ENCODE peak calls at places on chromosomes 11 and 22, in six cellular contexts. B, C, R, N, Z and P are unnamed samples.
A peak's percentile ranks its signal among the peaks of the same experiment; 100 is the strongest.

GRCh38 chr22:29914991-29915390 is 32.0 kb downstream of the MTMR3 start:
- DNase-seq in N (no peak), C (no peak), R (no peak), Z (no peak), B (no peak), P (no peak)

GRCh38 chr22:42881298-42881697 is 24.2 kb upstream of the ARFGAP3 start:
- DNase-seq in Z (no peak), B (no peak), C (no peak), N (no peak), R (no peak), P (no peak)

GRCh38 chr11:122703541-122704272 is 48.2 kb downstream of the UBASH3B start:
- DNase-seq in C (no peak), Z (no peak), R (no peak), B (no peak), N (no peak), P (no peak)

GRCh38 chr11:2912498-2912897 is 16.7 kb downstream of the PHLDA2 start:
- DNase-seq in R (no peak), Z (peak; percentile 75), B (no peak), N (peak; percentile 91), C (no peak), P (peak; percentile 53)

GRCh38 chr11:117532568-117532967 is 204.9 kb downstream of the CEP164 start:
- DNase-seq in R (no peak), B (no peak), Z (no peak), C (no peak), N (no peak), P (no peak)

GRCh38 chr11:10743354-10744035 is 7.6 kb upstream of the CTR9 start:
- DNase-seq in B (peak; percentile 55), R (no peak), N (no peak), Z (no peak), C (no peak), P (no peak)

GRCh38 chr11:120063686-120064340 is 74.1 kb downstream of the TRIM29 start:
- DNase-seq in C (no peak), B (no peak), Z (no peak), N (no peak), R (no peak), P (no peak)

GRCh38 chr22:36197601-36198146 is 3.9 kb downstream of the APOL4 start:
- DNase-seq in N (peak; percentile 11), R (peak; percentile 39), Z (no peak), B (no peak), C (no peak), P (no peak)

GRCh38 chr11:115848614-115849013 is 344.4 kb upstream of the CADM1 start:
- DNase-seq in C (peak; percentile 52), N (no peak), B (no peak), R (no peak), Z (no peak), P (no peak)

GRCh38 chr11:88709567-88709966 is 356.2 kb downstream of the GRM5 start:
- DNase-seq in N (peak; percentile 21), Z (no peak), R (no peak), B (no peak), C (no peak), P (no peak)

GRCh38 chr11:71425409-71425808 is 22.8 kb downstream of the DHCR7 start:
- DNase-seq in R (no peak), B (no peak), N (no peak), C (no peak), Z (no peak), P (no peak)

GRCh38 chr11:72641900-72642814 is 32.1 kb downstream of the PDE2A start:
- DNase-seq in B (peak; percentile 71), Z (no peak), C (no peak), R (peak; percentile 57), N (peak; percentile 59), P (no peak)

GRCh38 chr11:72643547-72643946 is 30.7 kb downstream of the PDE2A start:
- DNase-seq in C (no peak), Z (peak; percentile 54), N (peak; percentile 47), B (no peak), R (no peak), P (no peak)

GRCh38 chr11:72639475-72640375 is 34.5 kb downstream of the PDE2A start:
- DNase-seq in Z (no peak), R (no peak), B (peak; percentile 67), C (no peak), N (no peak), P (no peak)

GRCh38 chr11:72642815-72643511 is 31.3 kb downstream of the PDE2A start:
- DNase-seq in N (peak; percentile 71), R (peak; percentile 72), B (peak; percentile 80), Z (peak; percentile 23), C (no peak), P (no peak)

GRCh38 chr11:72641522-72641899 is 32.7 kb downstream of the PDE2A start:
- DNase-seq in B (no peak), R (no peak), Z (no peak), C (no peak), N (no peak), P (no peak)
- H3K4me3 ChIP-seq in B (peak overlapping the region; percentile 72), R (no peak overlapping the region), Z (no peak overlapping the region), C (no peak overlapping the region), N (no peak overlapping the region), P (no peak overlapping the region)

GRCh38 chr11:61701298-61701993 is 21.3 kb downstream of the DAGLA start:
- DNase-seq in N (peak; percentile 43), Z (no peak), R (peak; percentile 57), C (no peak), B (peak; percentile 70), P (no peak)
- TF ChIP-seq CTCF in N (peak; percentile 36), Z (peak; percentile 17), R (peak; percentile 29), C (peak; percentile 29), B (peak; percentile 20), P (peak; percentile 59)

DNA sequence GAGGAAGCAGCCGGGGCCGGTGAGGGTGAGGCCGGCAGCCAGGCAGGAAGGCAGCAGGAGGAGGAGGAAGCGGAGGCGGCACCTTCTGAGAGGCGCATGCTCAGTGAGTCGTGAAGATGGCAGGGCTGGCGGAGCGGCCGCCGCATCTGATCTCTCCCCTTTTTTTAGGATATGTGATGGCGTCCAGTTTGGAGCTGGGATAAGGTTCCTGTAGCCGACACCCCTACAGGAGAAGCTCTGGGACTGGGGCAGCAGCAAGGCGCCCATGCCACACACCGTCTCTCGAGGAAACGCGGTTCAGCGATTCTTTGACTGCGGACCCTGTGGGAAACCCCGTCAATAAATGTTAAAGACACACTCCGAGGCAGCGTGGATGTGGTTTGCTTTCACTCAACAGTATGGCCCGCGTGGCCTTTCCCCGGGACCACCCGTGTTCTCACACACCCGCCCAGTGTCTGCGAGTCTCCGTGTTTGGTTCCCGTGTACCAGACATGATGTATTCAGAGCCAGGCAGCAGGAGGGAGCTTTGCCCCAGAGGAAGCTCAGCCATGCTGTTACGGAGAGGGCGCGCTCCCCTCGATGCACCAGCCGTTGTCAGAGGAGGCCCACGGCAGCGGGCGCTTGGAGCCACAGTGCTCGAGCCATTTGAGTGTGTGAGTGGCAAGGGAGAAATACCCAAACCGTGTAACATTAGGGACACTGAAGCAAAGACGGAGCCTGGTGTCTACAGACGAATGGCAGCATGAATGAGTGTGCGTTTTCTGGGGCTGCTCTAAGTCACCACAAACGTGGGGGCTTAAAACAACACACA is 27.7 kb upstream of the PARVB start:
- DNase-seq in B (peak; percentile 73), R (no peak), N (no peak), C (no peak), Z (no peak), P (no peak)
- H3K4me3 ChIP-seq in B (peak overlapping the region; percentile 25), R (no peak overlapping the region), N (no peak overlapping the region), C (no peak overlapping the region), Z (no peak overlapping the region), P (no peak overlapping the region)

DNA sequence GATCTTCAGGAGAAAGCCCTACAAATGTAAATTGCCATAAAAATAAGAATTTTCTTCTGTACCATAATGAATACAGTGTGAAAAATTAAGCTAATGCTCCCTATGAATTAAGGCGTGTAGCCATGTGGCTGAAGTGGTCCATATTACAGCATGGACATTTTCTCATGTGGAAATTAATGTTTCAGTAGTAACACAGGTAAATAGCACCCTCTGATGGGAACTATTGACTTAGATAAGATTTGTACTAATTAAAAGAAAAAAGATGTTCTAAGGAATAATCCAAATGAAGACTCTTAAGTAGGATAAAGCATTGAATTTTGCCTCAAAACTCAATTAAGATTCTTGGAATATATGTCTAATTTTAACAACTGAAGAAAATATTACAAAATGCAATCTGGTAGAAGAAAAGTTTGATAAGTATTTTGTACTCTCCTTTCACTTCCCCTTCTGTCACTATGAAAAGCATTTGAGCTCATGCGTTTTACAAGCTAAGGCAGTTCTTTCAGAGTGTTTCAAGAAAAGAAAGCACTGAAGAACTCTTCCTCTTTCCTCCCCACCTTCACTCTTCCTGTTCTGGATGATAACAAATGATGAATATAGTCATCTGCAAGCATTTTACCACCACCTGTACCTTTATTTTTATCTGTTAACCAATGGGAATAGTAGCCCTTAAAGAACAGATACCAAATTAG is 9.9 kb upstream of the OR8D2 start:
- DNase-seq in R (no peak), C (no peak), N (peak; percentile 1), B (no peak), Z (peak; percentile 9), P (peak; percentile 15)
- TF ChIP-seq CTCF in R (no peak), C (no peak), N (no peak), B (no peak), Z (no peak), P (no peak)

GRCh38 chr11:1435820-1436467 is 46.2 kb downstream of the BRSK2 start:
- DNase-seq in B (no peak), N (no peak), C (no peak), R (peak; percentile 65), Z (no peak), P (no peak)
- H3K4me3 ChIP-seq in B (no peak overlapping the region), N (no peak overlapping the region), C (no peak overlapping the region), R (no peak overlapping the region), Z (no peak overlapping the region), P (no peak overlapping the region)

DNA sequence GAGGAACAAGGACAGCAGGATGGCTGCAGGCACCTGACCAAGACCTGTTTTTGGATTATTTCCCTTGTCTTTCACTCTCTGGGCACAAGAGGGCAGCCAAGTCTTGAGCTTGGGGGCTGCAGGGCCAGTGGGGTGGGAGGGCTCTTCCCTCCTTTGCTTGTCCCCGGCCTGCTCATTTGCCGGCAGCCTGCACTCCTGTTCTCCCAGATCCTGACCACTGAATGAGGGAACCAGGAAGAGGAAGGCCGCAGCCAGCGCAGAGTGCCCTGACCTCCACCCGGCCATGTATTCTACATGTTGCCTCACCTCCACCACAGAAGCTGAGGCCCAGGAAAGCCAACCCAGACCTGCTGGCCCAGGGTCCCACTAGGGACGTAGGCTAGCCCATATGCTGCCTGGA is 15.5 kb upstream of the NNMT start:
- DNase-seq in C (peak; percentile 79), N (peak; percentile 92), B (peak; percentile 73), R (peak; percentile 84), Z (peak; percentile 86), P (peak; percentile 81)
- TF ChIP-seq CTCF in C (peak; percentile 83), N (peak; percentile 70), B (peak; percentile 59), R (peak; percentile 70), Z (peak; percentile 75), P (peak; percentile 78)

GRCh38 chr11:58768137-58768536 is 36.4 kb upstream of the GLYAT start:
- DNase-seq in R (no peak), Z (no peak), B (no peak), N (no peak), C (no peak), P (no peak)

GRCh38 chr11:58771458-58771855 is 39.7 kb upstream of the GLYAT start:
- DNase-seq in R (no peak), N (no peak), C (no peak), Z (peak; percentile 4), B (no peak), P (no peak)

GRCh38 chr11:58770627-58771457 is 39.1 kb upstream of the GLYAT start:
- DNase-seq in Z (peak; percentile 91), R (no peak), C (peak; percentile 32), N (peak; percentile 37), B (no peak), P (no peak)

GRCh38 chr11:58769308-58769707 is 37.6 kb upstream of the GLYAT start:
- DNase-seq in B (no peak), Z (no peak), C (no peak), R (no peak), N (no peak), P (no peak)

GRCh38 chr11:58770166-58770565 is 38.4 kb upstream of the GLYAT start:
- DNase-seq in R (no peak), B (no peak), C (no peak), Z (no peak), N (no peak), P (no peak)
- H3K4me3 ChIP-seq in R (no peak overlapping the region), B (no peak overlapping the region), C (no peak overlapping the region), Z (no peak overlapping the region), N (no peak overlapping the region), P (no peak overlapping the region)